ENCODE peak calls at places on chromosomes 1 and 21, in five cellular contexts. D is prostate gland, Z is suprapubic skin, L is HCT116, F is Panc1. R is an unnamed sample. For H3K4me1, the result is how much of the 10 kb centered on the place peaks cover.

GRCh38 chr21:45251635-45252447 is 35.9 kb downstream of the POFUT2 start:
- DNase-seq in D (no peak), Z (no peak), L (no peak), F (no peak), R (no peak)

GRCh38 chr1:94986783-94987182 is 59.9 kb upstream of the CNN3 start:
- DNase-seq in D (no peak), Z (no peak), L (no peak), F (no peak), R (no peak)

GRCh38 chr21:30337644-30338170 is at the start of gene KRTAP27-1:
- DNase-seq in D (no peak), Z (no peak), L (no peak), F (no peak), R (no peak)

GRCh38 chr1:51061231-51061943 is 40.6 kb upstream of the C1orf185 start:
- DNase-seq in D (no peak), Z (no peak), L (no peak), F (no peak), R (no peak)

GRCh38 chr1:34476371-34476770 is 278.5 kb upstream of the GJB5 start:
- DNase-seq in D (no peak), Z (no peak), L (no peak), F (no peak), R (no peak)

GRCh38 chr1:21338568-21339401 is 48.5 kb upstream of the ECE1 start:
- DNase-seq in D (peak), Z (peak), L (no peak), F (no peak), R (peak)

GRCh38 chr1:66300986-66301451 is 232.9 kb upstream of the SGIP1 start:
- DNase-seq in D (no peak), Z (no peak), L (no peak), F (no peak), R (no peak)

GRCh38 chr1:43044572-43045361 is 86.1 kb upstream of the SLC2A1 start:
- DNase-seq in D (no peak), Z (no peak), L (no peak), F (no peak), R (no peak)

GRCh38 chr1:31920986-31921385 is 17.2 kb downstream of the PTP4A2 start:
- DNase-seq in D (no peak), Z (no peak), L (no peak), F (no peak), R (no peak)

GRCh38 chr21:25911730-25912401 is 177.1 kb downstream of the GABPA start:
- DNase-seq in D (no peak), Z (no peak), L (no peak), F (no peak), R (peak)

GRCh38 chr1:153478047-153478691 is 17.7 kb upstream of the S100A7 start:
- DNase-seq in D (no peak), Z (no peak), L (no peak), F (no peak), R (no peak)

GRCh38 chr1:203052556-203053059 is 26.3 kb downstream of the PPFIA4 start:
- DNase-seq in D (no peak), Z (no peak), L (no peak), F (no peak), R (no peak)

GRCh38 chr1:239912471-239912870 is 179.2 kb upstream of the FMN2 start:
- DNase-seq in D (no peak), Z (no peak), L (no peak), F (no peak), R (no peak)

GRCh38 chr1:41776896-41777431 is 141.8 kb downstream of the HIVEP3 start:
- DNase-seq in D (peak), Z (no peak), L (no peak), F (no peak), R (peak)

GRCh38 chr1:199747984-199748383 is 279.5 kb upstream of the NR5A2 start:
- DNase-seq in D (no peak), Z (no peak), L (no peak), F (no peak), R (no peak)

GRCh38 chr1:224141693-224142092 is 27.8 kb downstream of the FBXO28 start:
- DNase-seq in D (no peak), Z (no peak), L (no peak), F (no peak), R (no peak)

GRCh38 chr1:7258622-7259135 is 473.4 kb downstream of the CAMTA1 start:
- DNase-seq in D (no peak), Z (no peak), L (no peak), F (no peak), R (no peak)

GRCh38 chr1:29825941-29826415 is 589.7 kb downstream of the PTPRU start:
- DNase-seq in D (no peak), Z (no peak), L (no peak), F (no peak), R (peak)

GRCh38 chr21:38945536-38946245 is 140.0 kb downstream of the ETS2 start:
- DNase-seq in D (no peak), Z (no peak), L (no peak), F (no peak), R (no peak)

GRCh38 chr1:27418786-27419185 is 26.4 kb downstream of the GPR3 start:
- DNase-seq in D (no peak), Z (no peak), L (no peak), F (no peak), R (no peak)

GRCh38 chr1:239125888-239126287 is 260.5 kb upstream of the CHRM3 start:
- DNase-seq in D (no peak), Z (no peak), L (no peak), F (no peak), R (no peak)

GRCh38 chr1:193335797-193336428 is 149.5 kb upstream of the B3GALT2 start:
- DNase-seq in D (no peak), Z (no peak), L (no peak), F (no peak), R (no peak)

GRCh38 chr1:20999525-21000244 is 177.0 kb downstream of the EIF4G3 start:
- DNase-seq in D (no peak), Z (no peak), L (no peak), F (no peak), R (no peak)

GRCh38 chr1:234979316-234980223 is 149.1 kb downstream of the TOMM20 start:
- DNase-seq in D (no peak), Z (peak), L (no peak), F (no peak), R (no peak)
- H3K4me1 ChIP-seq in D (under half), Z (half or more), L (half or more), F (half or more), R (half or more)

GRCh38 chr1:155226188-155226909 is 17.9 kb downstream of the MTX1 start:
- DNase-seq in D (no peak), Z (peak), L (peak), F (no peak), R (peak)

GRCh38 chr1:155227261-155228095 is 19.0 kb downstream of the MTX1 start:
- DNase-seq in D (peak), Z (peak), L (peak), F (peak), R (peak)

GRCh38 chr1:155228096-155228427 is 19.6 kb downstream of the MTX1 start:
- DNase-seq in D (no peak), Z (no peak), L (no peak), F (no peak), R (no peak)

GRCh38 chr1:155223017-155223416 is 14.5 kb downstream of the MTX1 start:
- DNase-seq in D (no peak), Z (no peak), L (no peak), F (no peak), R (no peak)

DNA sequence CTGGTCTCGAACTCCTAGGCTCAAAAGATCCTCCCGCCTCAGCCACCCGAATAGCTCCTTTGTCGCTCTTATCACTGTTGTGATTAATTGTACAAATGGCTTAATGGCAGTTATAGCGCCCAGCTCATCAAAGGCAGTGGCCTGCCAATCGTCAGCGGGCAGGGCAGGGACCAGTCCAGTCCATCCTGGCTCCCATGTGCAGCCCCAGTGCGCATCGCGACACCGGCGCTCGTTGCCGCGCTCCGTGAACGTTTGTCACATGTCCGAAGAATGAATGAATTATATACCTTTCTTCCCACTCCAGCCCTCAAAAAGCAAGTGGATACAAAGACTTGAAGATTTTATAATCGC is 18.4 kb downstream of the MTX1 start:
- DNase-seq in D (no peak), Z (no peak), L (no peak), F (no peak), R (peak)
- TF ChIP-seq POLR2AphosphoS5 in D (no peak), Z (no peak), L (no peak), F (no peak), R (no peak)

GRCh38 chr1:234722904-234723588 is 113.1 kb upstream of the IRF2BP2 start:
- DNase-seq in D (peak), Z (peak), L (peak), F (no peak), R (peak)

GRCh38 chr1:234722267-234722704 is 112.3 kb upstream of the IRF2BP2 start:
- DNase-seq in D (no peak), Z (peak), L (no peak), F (no peak), R (no peak)

GRCh38 chr1:234720709-234721436 is 110.9 kb upstream of the IRF2BP2 start:
- DNase-seq in D (no peak), Z (peak), L (no peak), F (no peak), R (no peak)

GRCh38 chr1:234719454-234720258 is 109.7 kb upstream of the IRF2BP2 start:
- DNase-seq in D (no peak), Z (no peak), L (no peak), F (no peak), R (no peak)

DNA sequence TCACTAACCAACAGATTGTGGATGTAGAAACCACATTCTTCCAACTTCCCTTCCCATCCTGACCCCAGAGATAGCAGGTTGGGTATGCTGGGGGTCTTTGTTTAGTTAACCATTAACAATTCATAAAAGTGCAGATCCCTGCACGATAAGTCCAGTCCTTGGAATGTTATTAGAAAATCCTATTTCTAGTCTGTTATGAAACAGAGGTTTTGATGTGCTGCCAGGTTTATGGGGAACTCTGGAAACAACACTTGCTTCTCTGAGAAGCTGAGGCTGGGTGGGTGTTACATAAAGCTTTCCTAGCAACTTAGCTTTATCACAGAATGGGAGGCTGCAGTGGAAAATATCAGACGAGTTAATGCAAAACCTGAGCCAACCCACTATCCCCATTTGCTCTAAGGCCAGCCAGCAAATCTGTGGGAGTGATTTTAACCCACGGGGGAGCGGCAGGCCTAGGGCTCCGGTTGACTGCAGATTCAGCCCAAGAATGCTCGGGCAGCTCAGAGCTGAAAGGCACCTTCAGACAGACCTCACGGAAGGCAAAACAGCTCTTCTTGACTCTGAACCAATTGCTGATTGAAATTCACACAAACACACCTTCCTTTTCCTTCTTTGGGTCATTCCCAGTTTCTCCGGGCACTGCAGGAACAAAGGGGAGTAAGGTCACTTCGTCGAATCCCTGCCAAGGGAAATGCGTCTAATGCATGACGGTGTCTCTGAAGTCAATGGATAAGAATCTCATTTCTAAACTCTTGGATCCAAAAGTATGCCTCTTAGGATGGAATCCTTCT is 111.7 kb upstream of the IRF2BP2 start:
- DNase-seq in D (peak), Z (peak), L (no peak), F (no peak), R (peak)
- H3K4me3 ChIP-seq in D (no peak), Z (no peak), L (no peak), F (no peak), R (no peak)

DNA sequence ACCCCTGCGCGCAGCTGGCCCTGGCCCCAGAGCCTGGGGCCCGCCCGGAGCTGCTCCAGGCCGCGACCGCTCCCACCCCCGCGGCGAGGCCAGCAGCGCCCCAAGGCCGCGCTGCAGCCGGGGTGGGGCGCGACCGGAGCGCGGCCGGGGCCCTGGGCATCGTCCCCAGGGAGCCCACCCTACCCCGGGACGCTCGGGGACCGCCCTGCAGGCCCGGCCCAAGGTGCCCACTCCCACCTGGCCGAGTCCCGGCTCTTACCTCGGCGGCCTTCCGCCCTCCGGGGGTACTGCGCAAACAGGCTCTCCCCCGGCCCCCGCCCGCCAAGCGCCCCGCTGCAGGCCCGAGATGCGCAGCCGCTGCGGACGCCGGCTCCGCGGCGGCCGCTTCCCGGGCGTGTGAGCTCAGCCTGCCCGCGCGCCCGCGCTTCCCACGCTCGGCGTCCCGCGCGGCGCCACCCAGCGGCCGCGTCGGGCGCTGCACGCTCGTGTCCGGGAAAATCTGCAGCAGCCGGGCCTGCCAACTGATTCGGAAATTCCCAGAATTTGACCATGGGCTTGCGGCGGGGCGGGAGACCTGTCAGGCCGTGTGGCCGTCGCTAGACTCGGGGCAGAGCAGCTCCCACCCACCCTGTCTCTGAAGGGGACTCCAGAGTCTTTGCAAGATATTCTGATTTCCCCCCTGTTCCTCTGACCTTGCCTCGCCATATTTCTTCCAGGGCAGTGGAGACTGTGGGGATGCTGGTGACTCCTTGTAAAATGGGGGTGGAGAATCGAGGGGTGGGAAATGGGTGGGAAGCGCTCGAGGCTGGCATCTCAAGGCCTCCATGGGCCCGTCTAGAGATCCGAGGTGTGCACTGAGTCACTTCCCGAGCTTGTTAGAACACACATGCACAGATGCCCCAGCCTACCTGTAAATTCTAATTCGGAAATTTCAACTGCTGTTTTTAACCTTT is 41.9 kb downstream of the CD34 start:
- DNase-seq in D (peak), Z (peak), L (peak), F (no peak), R (peak)
- H3K4me1 ChIP-seq in D (under half), Z (half or more), L (under half), F (under half), R (half or more)

GRCh38 chr1:3888301-3888700 is 11.8 kb downstream of the C1orf174 start:
- DNase-seq in D (no peak), Z (no peak), L (no peak), F (no peak), R (no peak)

GRCh38 chr1:3885611-3886010 is 14.5 kb downstream of the C1orf174 start:
- DNase-seq in D (no peak), Z (no peak), L (no peak), F (no peak), R (no peak)

GRCh38 chr1:3886106-3886670 is 13.9 kb downstream of the C1orf174 start:
- DNase-seq in D (no peak), Z (no peak), L (no peak), F (no peak), R (no peak)

GRCh38 chr1:3884966-3885365 is 15.1 kb downstream of the C1orf174 start:
- DNase-seq in D (no peak), Z (no peak), L (no peak), F (no peak), R (no peak)

DNA sequence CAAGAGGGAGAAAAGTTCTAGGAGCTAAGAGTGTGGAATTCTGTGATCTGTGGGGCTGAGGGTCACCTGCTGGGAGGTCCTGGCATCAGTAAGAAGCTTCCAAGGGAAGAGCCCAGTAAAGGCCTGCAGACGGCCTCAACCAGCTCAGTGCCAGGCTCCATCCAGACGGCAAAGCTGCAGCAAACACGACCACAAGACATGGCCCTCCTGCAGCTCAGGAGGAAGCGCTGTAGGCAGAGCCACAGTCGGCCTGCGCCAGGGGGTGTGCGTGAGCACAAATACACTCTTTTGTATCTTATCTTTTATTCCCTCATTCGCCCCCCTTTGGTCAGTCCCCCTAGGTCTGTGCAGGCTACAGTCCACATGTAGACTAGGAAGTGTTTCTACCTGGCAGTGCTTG is 13.4 kb downstream of the C1orf174 start:
- DNase-seq in D (no peak), Z (no peak), L (no peak), F (no peak), R (no peak)
- TF ChIP-seq POLR2AphosphoS5 in D (no peak), Z (no peak), L (no peak), F (no peak), R (no peak)